ENCODE peak calls at places on chromosomes 7 and 10, in seven cellular contexts. D, E, S, G, Z, Q and M are unnamed samples.

GRCh38 chr7:44382459-44383300 is 57.3 kb upstream of the CAMK2B start:
- DNase-seq in D (peak; percentile 3), E (peak; percentile 37), S (no peak), G (no peak), Z (no peak), Q (peak; percentile 27), M (no peak)

GRCh38 chr7:121351682-121352081 is 22.9 kb downstream of the WNT16 start:
- DNase-seq in D (no peak), E (no peak), S (no peak), G (no peak), Z (no peak), Q (no peak), M (no peak)

GRCh38 chr7:99639267-99639666 is 22.5 kb downstream of the ZSCAN25 start:
- DNase-seq in D (no peak), E (no peak), S (no peak), G (no peak), Z (no peak), Q (no peak), M (no peak)

GRCh38 chr10:109914966-109915365 is 8.3 kb downstream of the XPNPEP1 start:
- DNase-seq in D (peak; percentile 83), E (no peak), S (peak; percentile 95), G (no peak), Z (no peak), Q (peak; percentile 86), M (no peak)

GRCh38 chr10:114278140-114278883 is 39.3 kb downstream of the VWA2 start:
- DNase-seq in D (no peak), E (no peak), S (peak; percentile 14), G (no peak), Z (no peak), Q (no peak), M (no peak)

GRCh38 chr10:97673736-97674525 is 13.1 kb downstream of the AVPI1 start:
- DNase-seq in D (peak; percentile 60), E (peak; percentile 67), S (peak; percentile 57), G (peak; percentile 69), Z (no peak), Q (peak; percentile 80), M (no peak)

GRCh38 chr10:75353183-75353582 is 48.4 kb downstream of the ZNF503 start:
- DNase-seq in D (no peak), E (no peak), S (no peak), G (no peak), Z (no peak), Q (no peak), M (no peak)

GRCh38 chr10:48536226-48536500 is 68.7 kb downstream of the ARHGAP22 start:
- DNase-seq in D (no peak), E (peak; percentile 20), S (no peak), G (no peak), Z (no peak), Q (no peak), M (no peak)

GRCh38 chr10:60382946-60383681 is 6.6 kb downstream of the ANK3 start:
- DNase-seq in D (peak; percentile 50), E (no peak), S (peak; percentile 91), G (no peak), Z (no peak), Q (peak; percentile 34), M (no peak)

GRCh38 chr10:94282369-94282768 is 80.4 kb downstream of the NOC3L start:
- DNase-seq in D (no peak), E (no peak), S (peak; percentile 64), G (no peak), Z (no peak), Q (no peak), M (no peak)

GRCh38 chr10:103616705-103617361 is 123.3 kb downstream of the NEURL1 start:
- DNase-seq in D (peak; percentile 98), E (peak; percentile 92), S (no peak), G (peak; percentile 59), Z (no peak), Q (peak; percentile 90), M (no peak)

GRCh38 chr7:105153531-105153930 is 139.5 kb downstream of the KMT2E start:
- DNase-seq in D (no peak), E (no peak), S (no peak), G (no peak), Z (no peak), Q (no peak), M (no peak)

GRCh38 chr10:50990568-50991495 is 83.5 kb upstream of the PRKG1 start:
- DNase-seq in D (peak; percentile 92), E (no peak), S (peak; percentile 61), G (no peak), Z (peak; percentile 33), Q (peak; percentile 91), M (no peak)

GRCh38 chr7:88401009-88401623 is 94.4 kb upstream of the STEAP4 start:
- DNase-seq in D (no peak), E (no peak), S (peak; percentile 41), G (no peak), Z (no peak), Q (peak; percentile 3), M (no peak)
- TF ChIP-seq CTCF in D (peak; percentile 38), E (peak; percentile 26), S (peak; percentile 59), G (peak; percentile 26), Z (no peak), Q (peak; percentile 33), M (no peak)

GRCh38 chr7:602341-603141 is 82.9 kb upstream of the PDGFA start:
- DNase-seq in D (no peak), E (no peak), S (no peak), G (no peak), Z (no peak), Q (no peak), M (no peak)
- TF ChIP-seq CTCF in D (no peak), E (no peak), S (no peak), G (no peak), Z (no peak), Q (no peak), M (no peak)

DNA sequence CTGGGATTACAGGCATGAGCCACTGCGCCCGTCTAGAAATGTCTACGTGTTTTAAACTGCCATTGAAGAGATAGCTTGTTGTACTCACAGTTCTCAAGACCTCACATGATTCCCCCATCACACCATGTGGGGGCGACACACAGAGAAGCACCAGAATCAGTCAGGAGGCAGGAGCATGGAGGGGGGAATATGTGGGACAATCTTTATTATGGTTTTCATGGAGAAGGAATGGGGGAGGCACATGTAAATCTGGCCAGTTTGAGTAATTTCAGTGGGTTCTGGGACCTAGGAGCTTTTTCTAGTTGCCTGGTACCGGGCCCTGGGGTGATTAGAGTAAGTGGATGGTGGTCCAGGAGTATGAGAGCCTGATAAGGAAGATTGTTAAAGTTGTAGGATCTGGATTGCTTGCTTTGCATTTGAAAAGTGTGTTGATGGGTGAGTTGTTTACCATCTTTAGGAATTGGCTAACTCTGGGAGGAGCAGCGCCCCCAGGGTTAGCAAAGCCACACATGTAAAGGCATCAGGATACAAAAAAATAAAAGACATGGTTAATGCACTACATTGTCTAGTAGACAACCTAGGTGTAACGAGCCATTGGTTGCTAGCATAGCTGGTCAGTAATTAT is 85.4 kb upstream of the SLC13A1 start:
- DNase-seq in D (no peak), E (no peak), S (no peak), G (no peak), Z (no peak), Q (no peak), M (no peak)
- TF ChIP-seq CTCF in D (no peak), E (no peak), S (no peak), G (no peak), Z (no peak), Q (no peak), M (no peak)

GRCh38 chr10:99506416-99506815 is 26.3 kb upstream of the NKX2-3 start:
- DNase-seq in D (no peak), E (no peak), S (no peak), G (no peak), Z (no peak), Q (no peak), M (no peak)
- TF ChIP-seq CTCF in D (no peak), E (no peak), S (no peak), G (no peak), Z (no peak), Q (no peak), M (no peak)

DNA sequence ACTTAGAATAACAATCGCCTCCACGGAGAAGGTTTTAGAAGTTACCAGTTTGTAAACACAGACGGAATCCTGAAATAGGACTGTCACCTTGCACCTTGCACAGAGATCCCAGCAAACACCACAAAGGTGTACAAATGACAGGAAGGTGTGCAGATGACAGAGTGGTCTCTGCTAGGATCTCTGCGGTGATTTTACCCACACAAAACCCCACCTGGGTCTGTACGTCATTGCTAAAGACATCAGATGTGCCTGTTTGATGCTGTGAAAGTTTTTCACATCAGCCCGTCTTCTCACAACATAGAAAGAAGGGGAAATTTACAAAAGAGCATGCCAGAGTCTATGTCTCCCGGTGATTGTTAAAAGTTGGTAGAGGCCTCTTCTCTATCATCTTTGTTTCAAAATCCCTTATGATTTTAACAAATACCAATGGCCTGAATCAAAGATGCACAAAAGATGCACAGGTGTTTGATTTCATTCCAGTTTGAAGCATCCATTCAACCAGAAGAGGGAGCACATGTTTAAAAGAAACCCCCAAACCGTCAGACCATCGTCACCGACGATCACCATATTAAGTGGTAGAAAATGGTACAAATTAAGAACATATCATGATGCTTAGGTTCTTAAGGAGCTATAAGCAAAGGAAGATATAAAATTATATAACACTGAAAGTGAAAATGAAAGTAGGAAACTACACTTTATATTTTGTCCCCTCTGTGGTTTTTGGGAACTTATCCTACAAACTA is 576.5 kb downstream of the PTPRN2 start:
- DNase-seq in D (no peak), E (no peak), S (no peak), G (no peak), Z (no peak), Q (no peak), M (no peak)
- TF ChIP-seq CTCF in D (no peak), E (no peak), S (no peak), G (no peak), Z (no peak), Q (no peak), M (no peak)

DNA sequence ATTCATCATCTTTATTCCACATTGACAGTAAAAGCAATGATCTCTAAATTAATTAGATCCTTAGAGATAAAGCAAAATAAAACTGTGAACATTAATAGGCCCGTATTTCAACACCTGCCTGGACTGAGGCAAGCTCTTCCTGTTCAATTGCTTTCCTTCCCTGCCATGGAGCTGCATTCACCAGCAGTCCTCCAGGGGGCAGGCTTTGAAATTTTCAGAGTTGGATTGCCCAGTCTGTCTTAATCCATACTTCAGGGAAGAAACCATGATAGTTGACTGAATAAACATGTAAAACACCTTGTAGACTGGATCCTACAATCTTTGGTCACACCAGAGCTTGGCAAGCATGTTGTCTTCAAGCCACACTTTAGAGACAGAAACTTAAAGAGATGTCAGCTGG is 936.6 kb downstream of the NRG3 start:
- DNase-seq in D (peak; percentile 3), E (no peak), S (peak; percentile 9), G (no peak), Z (no peak), Q (peak; percentile 37), M (no peak)
- TF ChIP-seq CTCF in D (peak; percentile 49), E (no peak), S (peak; percentile 41), G (peak; percentile 61), Z (no peak), Q (peak; percentile 70), M (no peak)

GRCh38 chr7:101171442-101171837 is 6.1 kb upstream of the VGF start:
- DNase-seq in D (no peak), E (no peak), S (no peak), G (no peak), Z (no peak), Q (no peak), M (no peak)
- TF ChIP-seq CTCF in D (peak; percentile 39), E (no peak), S (peak; percentile 7), G (peak; percentile 30), Z (no peak), Q (peak; percentile 30), M (no peak)